ENCODE peak calls at places on chromosomes 5 and 9, in nine cellular contexts. G, F, L, T, V, Y, Z, W and P are unnamed samples.

GRCh38 chr9:120885968-120886367 is 9.0 kb upstream of the PHF19 start:
- DNase-seq in G (no peak), F (no peak), L (no peak), T (no peak), V (no peak), Y (peak), Z (no peak), W (no peak), P (no peak)

GRCh38 chr5:115419794-115420585 is 123.5 kb upstream of the CCDC112 start:
- DNase-seq in G (no peak), F (no peak), L (peak), T (no peak), V (no peak), Y (peak), Z (no peak), W (peak), P (no peak)

GRCh38 chr9:117029341-117029740 is 342.2 kb downstream of the TRIM32 start:
- DNase-seq in G (no peak), F (no peak), L (no peak), T (no peak), V (no peak), Y (no peak), Z (no peak), W (no peak), P (no peak)

GRCh38 chr5:177432143-177432904 is 5.8 kb downstream of the GRK6 start:
- DNase-seq in G (no peak), F (no peak), L (no peak), T (no peak), V (peak), Y (no peak), Z (no peak), W (no peak), P (no peak)

GRCh38 chr5:65255294-65255693 is 226.4 kb downstream of the ADAMTS6 start:
- DNase-seq in G (no peak), F (no peak), L (no peak), T (no peak), V (no peak), Y (no peak), Z (no peak), W (no peak), P (no peak)

GRCh38 chr5:134101686-134102439 is 12.6 kb upstream of the TCF7 start:
- DNase-seq in G (no peak), F (peak), L (no peak), T (no peak), V (peak), Y (no peak), Z (no peak), W (no peak), P (peak)

GRCh38 chr5:144711172-144711571 is 540.5 kb downstream of the KCTD16 start:
- DNase-seq in G (no peak), F (no peak), L (no peak), T (no peak), V (no peak), Y (no peak), Z (no peak), W (no peak), P (no peak)

GRCh38 chr5:125026900-125027731 is 280.7 kb upstream of the ZNF608 start:
- DNase-seq in G (no peak), F (no peak), L (peak), T (no peak), V (no peak), Y (no peak), Z (peak), W (no peak), P (no peak)

GRCh38 chr9:31445960-31446359 is 938.5 kb upstream of the ACO1 start:
- DNase-seq in G (no peak), F (no peak), L (no peak), T (no peak), V (no peak), Y (no peak), Z (no peak), W (no peak), P (no peak)

GRCh38 chr5:160366230-160366629 is 4.2 kb downstream of the C1QTNF2 start:
- DNase-seq in G (no peak), F (no peak), L (no peak), T (no peak), V (no peak), Y (no peak), Z (no peak), W (no peak), P (no peak)

GRCh38 chr9:116090030-116090770 is 63.4 kb upstream of the PAPPA start:
- DNase-seq in G (no peak), F (no peak), L (no peak), T (no peak), V (no peak), Y (no peak), Z (no peak), W (no peak), P (no peak)

GRCh38 chr5:33763435-33763834 is 128.4 kb downstream of the ADAMTS12 start:
- DNase-seq in G (no peak), F (no peak), L (no peak), T (no peak), V (no peak), Y (no peak), Z (no peak), W (no peak), P (no peak)

GRCh38 chr5:172455087-172455381 is 709 bp upstream of the SH3PXD2B start:
- DNase-seq in G (no peak), F (no peak), L (no peak), T (no peak), V (no peak), Y (no peak), Z (no peak), W (no peak), P (no peak)

GRCh38 chr5:177402271-177403043 is 2.0 kb upstream of the PFN3 start:
- DNase-seq in G (peak), F (peak), L (peak), T (no peak), V (peak), Y (peak), Z (peak), W (no peak), P (peak)

GRCh38 chr5:126449751-126450271 is 26.6 kb downstream of the GRAMD2B start:
- DNase-seq in G (peak), F (no peak), L (peak), T (no peak), V (no peak), Y (peak), Z (no peak), W (no peak), P (no peak)

GRCh38 chr9:86202338-86202882 is 57.0 kb downstream of the C9orf153 start:
- DNase-seq in G (no peak), F (no peak), L (peak), T (no peak), V (no peak), Y (peak), Z (no peak), W (peak), P (no peak)

GRCh38 chr5:33212439-33212838 is 228.3 kb upstream of the TARS1 start:
- DNase-seq in G (no peak), F (no peak), L (no peak), T (no peak), V (no peak), Y (no peak), Z (no peak), W (no peak), P (no peak)

GRCh38 chr5:151274666-151275065 is 21.7 kb downstream of the GM2A start:
- DNase-seq in G (no peak), F (no peak), L (no peak), T (no peak), V (no peak), Y (no peak), Z (peak), W (no peak), P (no peak)

GRCh38 chr9:133340256-133340655 is 4.3 kb upstream of the SURF6 start:
- DNase-seq in G (no peak), F (no peak), L (no peak), T (no peak), V (no peak), Y (no peak), Z (no peak), W (no peak), P (no peak)

GRCh38 chr5:141430332-141431113 is at the start of gene PCDHGA12:
- DNase-seq in G (peak), F (no peak), L (peak), T (no peak), V (no peak), Y (peak), Z (no peak), W (no peak), P (no peak)

GRCh38 chr9:125529589-125530515 is 177.2 kb downstream of the MAPKAP1 start:
- DNase-seq in G (no peak), F (no peak), L (no peak), T (no peak), V (no peak), Y (no peak), Z (no peak), W (no peak), P (no peak)

GRCh38 chr5:92179651-92180050 is 796.5 kb upstream of the ARRDC3 start:
- DNase-seq in G (no peak), F (no peak), L (no peak), T (no peak), V (no peak), Y (no peak), Z (no peak), W (no peak), P (no peak)

GRCh38 chr9:35793461-35793860 is 2.1 kb downstream of the NPR2 start:
- DNase-seq in G (no peak), F (no peak), L (no peak), T (no peak), V (no peak), Y (no peak), Z (no peak), W (no peak), P (no peak)

GRCh38 chr9:129850821-129851540 is 15.7 kb downstream of the USP20 start:
- DNase-seq in G (no peak), F (no peak), L (peak), T (no peak), V (no peak), Y (no peak), Z (no peak), W (no peak), P (no peak)

GRCh38 chr9:78044189-78044588 is 12.6 kb upstream of the GNAQ start:
- DNase-seq in G (no peak), F (no peak), L (no peak), T (no peak), V (no peak), Y (no peak), Z (no peak), W (no peak), P (no peak)

GRCh38 chr5:154743812-154744211 is 11.4 kb upstream of the LARP1 start:
- DNase-seq in G (no peak), F (no peak), L (no peak), T (no peak), V (no peak), Y (no peak), Z (no peak), W (no peak), P (no peak)

GRCh38 chr9:71769175-71770165 is 1.2 kb upstream of the CEMIP2 start:
- DNase-seq in G (peak), F (peak), L (no peak), T (peak), V (peak), Y (no peak), Z (peak), W (no peak), P (peak)

GRCh38 chr5:58450018-58450417 is 9.9 kb downstream of the PLK2 start:
- DNase-seq in G (no peak), F (no peak), L (peak), T (no peak), V (no peak), Y (no peak), Z (no peak), W (no peak), P (no peak)

GRCh38 chr5:16508730-16509531 is 43.3 kb upstream of the ZNF622 start:
- DNase-seq in G (peak), F (peak), L (no peak), T (peak), V (no peak), Y (no peak), Z (peak), W (no peak), P (no peak)

GRCh38 chr9:122051401-122052346 is 41.4 kb downstream of the TTLL11 start:
- DNase-seq in G (no peak), F (no peak), L (peak), T (no peak), V (no peak), Y (peak), Z (no peak), W (no peak), P (no peak)

GRCh38 chr5:110251366-110251765 is 475.1 kb downstream of the TMEM232 start:
- DNase-seq in G (no peak), F (no peak), L (peak), T (no peak), V (no peak), Y (no peak), Z (no peak), W (no peak), P (no peak)
- H3K4me3 ChIP-seq in G (no peak), F (no peak), L (no peak), T (no peak), V (no peak), Y (no peak), Z (no peak), W (no peak), P (no peak)

DNA sequence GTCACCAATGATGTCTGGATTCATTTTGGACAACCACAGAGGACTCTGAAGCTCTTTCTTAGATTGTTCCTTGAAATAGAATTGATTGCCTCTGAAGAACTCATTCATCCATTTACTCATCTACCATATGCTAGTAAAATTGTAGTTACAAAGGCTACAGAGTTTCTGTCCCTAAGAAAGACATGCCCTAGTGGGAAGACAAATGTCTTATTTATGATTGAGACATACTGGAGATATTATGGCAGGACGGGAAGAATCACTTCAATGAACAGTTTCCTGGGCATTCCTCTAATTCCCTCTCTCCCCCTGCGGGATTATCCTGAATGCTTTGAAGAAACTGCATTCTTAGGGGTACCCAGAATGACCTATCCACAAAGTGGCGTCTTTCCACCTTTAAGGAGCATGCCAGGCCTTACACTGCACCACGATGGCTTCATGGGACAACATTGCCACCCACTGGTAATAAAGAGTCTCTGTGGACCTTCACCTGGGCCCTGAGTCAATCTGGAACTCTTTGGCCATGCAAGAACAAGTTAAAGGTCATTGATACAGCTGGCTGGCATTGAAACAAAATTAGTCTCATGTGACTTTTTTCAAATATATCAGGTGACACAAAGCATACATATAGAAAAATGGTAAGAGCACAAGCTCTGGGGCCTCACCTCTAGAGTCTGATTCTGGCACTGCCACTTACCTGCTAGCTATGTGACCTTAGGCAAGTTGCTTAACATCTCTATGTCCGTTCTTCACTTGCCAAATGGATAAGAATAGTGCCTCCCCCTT is 32.1 kb downstream of the ANKRD55 start:
- DNase-seq in G (peak), F (peak), L (peak), T (no peak), V (peak), Y (peak), Z (peak), W (peak), P (no peak)
- TF ChIP-seq CTCF in G (peak), F (peak), L (peak), T (peak), V (peak), Y (peak), Z (peak), W (peak), P (peak)

GRCh38 chr5:34924462-34924765 is 4.9 kb upstream of the DNAJC21 start:
- DNase-seq in G (no peak), F (no peak), L (no peak), T (no peak), V (no peak), Y (no peak), Z (no peak), W (no peak), P (no peak)

GRCh38 chr5:34927785-34928184 is 1.6 kb upstream of the DNAJC21 start:
- DNase-seq in G (no peak), F (no peak), L (no peak), T (no peak), V (no peak), Y (no peak), Z (no peak), W (no peak), P (no peak)

GRCh38 chr5:34926318-34926888 is 3.0 kb upstream of the DNAJC21 start:
- DNase-seq in G (no peak), F (no peak), L (no peak), T (no peak), V (no peak), Y (no peak), Z (no peak), W (no peak), P (no peak)

GRCh38 chr5:34928267-34928666 is 1.1 kb upstream of the DNAJC21 start:
- DNase-seq in G (no peak), F (no peak), L (no peak), T (no peak), V (no peak), Y (no peak), Z (no peak), W (no peak), P (no peak)

DNA sequence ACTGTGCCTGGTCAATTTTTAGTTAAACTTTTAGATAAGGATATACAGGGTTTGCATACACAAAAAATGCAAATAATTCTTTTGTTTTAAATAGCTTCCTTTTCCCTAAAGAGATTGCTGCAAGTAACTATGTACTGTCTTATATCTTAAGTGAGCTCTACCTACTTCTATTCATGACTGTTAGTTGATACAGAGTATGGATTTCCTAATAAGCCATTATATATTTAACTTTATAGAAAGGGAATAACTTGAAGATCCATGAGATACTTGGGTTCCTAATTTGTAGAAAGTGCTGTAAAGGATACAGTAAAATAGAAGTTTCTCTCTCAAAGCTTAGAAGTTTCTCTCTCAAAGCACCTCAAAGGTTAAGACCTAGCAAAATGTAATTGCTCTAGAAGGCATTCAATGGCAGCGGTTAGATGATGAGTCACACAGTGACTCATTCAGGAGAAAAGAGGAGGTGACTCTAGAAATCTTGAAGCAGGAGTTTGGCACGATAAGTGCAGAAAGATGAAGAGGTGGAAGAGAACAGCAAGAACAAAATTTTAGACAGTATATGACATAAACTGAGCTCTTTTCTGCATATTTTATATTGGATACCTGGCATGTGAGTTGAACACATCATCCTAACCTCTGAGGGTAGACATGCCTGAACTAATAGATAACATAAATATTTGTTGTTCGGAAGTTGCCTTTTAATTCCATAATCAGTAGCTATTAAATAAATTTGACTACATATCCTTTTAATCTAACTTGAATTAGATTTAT is 5.5 kb upstream of the DNAJC21 start:
- DNase-seq in G (no peak), F (no peak), L (peak), T (no peak), V (no peak), Y (peak), Z (no peak), W (peak), P (no peak)
- H3K27ac ChIP-seq in G (no peak), F (no peak), L (peak), T (no peak), V (no peak), Y (peak), Z (no peak), W (no peak), P (no peak)

GRCh38 chr5:73625905-73626811 is at the start of gene ARHGEF28:
- DNase-seq in G (peak), F (peak), L (peak), T (peak), V (peak), Y (peak), Z (peak), W (no peak), P (peak)
- H3K4me3 ChIP-seq in G (peak), F (peak), L (peak), T (peak), V (peak), Y (peak), Z (peak), W (peak), P (peak)

GRCh38 chr9:73683862-73684591 is 532.4 kb downstream of the ANXA1 start:
- DNase-seq in G (no peak), F (no peak), L (peak), T (no peak), V (no peak), Y (no peak), Z (peak), W (no peak), P (no peak)
- TF ChIP-seq CTCF in G (no peak), F (no peak), L (peak), T (no peak), V (no peak), Y (peak), Z (peak), W (no peak), P (no peak)

GRCh38 chr5:68225911-68226563 is 10.5 kb downstream of the PIK3R1 start:
- DNase-seq in G (no peak), F (no peak), L (no peak), T (no peak), V (no peak), Y (no peak), Z (no peak), W (no peak), P (no peak)
- H3K27ac ChIP-seq in G (peak), F (no peak), L (no peak), T (no peak), V (peak), Y (no peak), Z (no peak), W (no peak), P (no peak)

GRCh38 chr9:92966518-92966800 is 19.1 kb downstream of the FGD3 start:
- DNase-seq in G (no peak), F (no peak), L (no peak), T (no peak), V (no peak), Y (no peak), Z (no peak), W (no peak), P (peak)

GRCh38 chr9:92963831-92964606 is 16.7 kb downstream of the FGD3 start:
- DNase-seq in G (no peak), F (peak), L (no peak), T (no peak), V (no peak), Y (no peak), Z (no peak), W (no peak), P (peak)

GRCh38 chr9:92964607-92964975 is 17.3 kb downstream of the FGD3 start:
- DNase-seq in G (no peak), F (no peak), L (no peak), T (no peak), V (no peak), Y (no peak), Z (no peak), W (no peak), P (peak)

GRCh38 chr9:92965759-92966517 is 18.6 kb downstream of the FGD3 start:
- DNase-seq in G (no peak), F (no peak), L (no peak), T (no peak), V (no peak), Y (no peak), Z (no peak), W (no peak), P (peak)

DNA sequence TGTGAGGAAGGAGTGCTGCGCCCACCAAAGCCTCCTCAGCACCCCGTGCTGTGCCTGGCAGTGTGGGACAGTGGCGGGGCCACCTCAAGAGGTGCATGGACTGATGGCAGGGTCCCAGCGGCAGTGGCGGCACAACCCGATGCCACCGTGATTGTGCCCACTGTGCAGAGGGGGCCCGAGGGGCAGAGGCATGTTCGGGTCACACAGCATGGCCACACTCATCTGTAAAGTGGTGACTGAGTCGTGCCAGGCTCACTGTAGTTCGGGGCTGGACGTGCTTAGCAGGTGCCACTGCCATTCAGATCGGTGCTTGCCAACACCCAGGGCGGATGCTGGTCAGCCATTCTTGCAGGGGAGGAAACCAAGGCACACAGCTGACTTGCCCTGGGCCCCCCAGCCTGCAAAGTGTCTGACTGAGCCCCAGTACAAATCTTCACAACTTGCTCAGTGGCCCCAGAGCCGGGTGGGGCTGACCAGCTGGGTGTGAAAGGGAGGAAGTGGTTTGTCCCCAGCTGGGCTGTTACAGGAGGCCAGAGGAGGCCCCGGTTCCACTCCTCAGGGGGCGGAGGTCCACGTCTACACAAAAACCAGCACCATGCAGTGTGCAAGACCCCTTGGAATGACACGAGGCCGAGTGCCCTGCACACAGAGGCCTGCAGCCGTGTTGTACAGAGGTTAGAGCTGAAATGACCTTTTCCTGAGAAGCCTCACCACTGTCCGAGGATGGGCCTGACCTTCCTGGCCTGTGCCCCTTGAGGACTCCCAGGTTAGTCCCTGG is 17.8 kb downstream of the FGD3 start:
- DNase-seq in G (no peak), F (peak), L (no peak), T (no peak), V (no peak), Y (no peak), Z (no peak), W (no peak), P (peak)
- H3K4me3 ChIP-seq in G (peak), F (peak), L (no peak), T (peak), V (peak), Y (no peak), Z (peak), W (no peak), P (peak)